ENCODE peak calls at places on chromosomes 11 and 22, in eight cellular contexts. Q is GM23248, T is kidney, I is fibroblast of lung, V is endothelial cell of umbilical vein, A is PC-3, M is neural progenitor cell, W is IMR-90. L is an unnamed sample.

GRCh38 chr11:67310246-67311050 is 7.1 kb downstream of the SSH3 start:
- DNase-seq in Q (no peak), T (no peak), I (no peak), V (no peak), A (no peak), M (no peak), W (no peak), L (peak)

GRCh38 chr22:43152001-43152354 is 619 bp downstream of the TSPO start:
- DNase-seq in Q (no peak), T (no peak), I (no peak), V (peak), A (no peak), M (no peak), W (no peak), L (no peak)

GRCh38 chr11:46860218-46860617 is 14.1 kb upstream of the CKAP5 start:
- DNase-seq in Q (no peak), T (no peak), I (no peak), V (no peak), A (no peak), M (no peak), W (no peak), L (no peak)

GRCh38 chr11:130781906-130782305 is 134.4 kb downstream of the SNX19 start:
- DNase-seq in Q (peak), T (no peak), I (peak), V (peak), A (peak), M (no peak), W (peak), L (no peak)

GRCh38 chr22:27210111-27210739 is 552.8 kb downstream of the MIAT start:
- DNase-seq in Q (no peak), T (no peak), I (no peak), V (no peak), A (no peak), M (no peak), W (no peak), L (no peak)

GRCh38 chr11:26331911-26332571 is at the start of gene ANO3:
- DNase-seq in Q (peak), T (peak), I (peak), V (peak), A (peak), M (peak), W (peak), L (peak)

GRCh38 chr11:126992065-126992803 is 8.3 kb downstream of the KIRREL3 start:
- DNase-seq in Q (peak), T (no peak), I (peak), V (no peak), A (peak), M (no peak), W (peak), L (no peak)

GRCh38 chr22:24146190-24146616 is 35.1 kb upstream of the SUSD2 start:
- DNase-seq in Q (peak), T (peak), I (peak), V (no peak), A (peak), M (peak), W (peak), L (peak)

GRCh38 chr22:43110927-43111623 is 525 bp downstream of the BIK start:
- DNase-seq in Q (peak), T (no peak), I (no peak), V (no peak), A (peak), M (peak), W (no peak), L (peak)

GRCh38 chr22:48740731-48741405 is 1086.8 kb downstream of the BRD1 start:
- DNase-seq in Q (no peak), T (peak), I (no peak), V (no peak), A (no peak), M (no peak), W (no peak), L (peak)

GRCh38 chr11:97361812-97362378 is 972.1 kb downstream of the JRKL start:
- DNase-seq in Q (no peak), T (no peak), I (peak), V (no peak), A (peak), M (no peak), W (no peak), L (no peak)

GRCh38 chr11:131218542-131218941 is 151.9 kb upstream of the NTM start:
- DNase-seq in Q (no peak), T (no peak), I (no peak), V (no peak), A (no peak), M (no peak), W (no peak), L (no peak)

GRCh38 chr11:29211205-29211604 is 805.6 kb downstream of the KCNA4 start:
- DNase-seq in Q (no peak), T (no peak), I (no peak), V (no peak), A (no peak), M (no peak), W (no peak), L (no peak)

GRCh38 chr11:66293352-66293751 is 1.7 kb downstream of the TMEM151A start:
- DNase-seq in Q (no peak), T (no peak), I (no peak), V (no peak), A (no peak), M (no peak), W (no peak), L (no peak)
- H3K4me3 ChIP-seq in Q (no peak), T (no peak), I (no peak), V (no peak), A (no peak), M (no peak), W (no peak), L (no peak)

GRCh38 chr22:30238136-30238535 is 8.4 kb downstream of the LIF start:
- DNase-seq in Q (no peak), T (no peak), I (no peak), V (no peak), A (no peak), M (no peak), W (no peak), L (no peak)

GRCh38 chr22:30239421-30240405 is 6.8 kb downstream of the LIF start:
- DNase-seq in Q (no peak), T (no peak), I (no peak), V (no peak), A (no peak), M (no peak), W (peak), L (no peak)

GRCh38 chr22:30241576-30242371 is 4.8 kb downstream of the LIF start:
- DNase-seq in Q (no peak), T (no peak), I (peak), V (no peak), A (no peak), M (no peak), W (peak), L (no peak)

GRCh38 chr22:30238661-30239420 is 7.7 kb downstream of the LIF start:
- DNase-seq in Q (peak), T (peak), I (peak), V (no peak), A (peak), M (no peak), W (peak), L (peak)

DNA sequence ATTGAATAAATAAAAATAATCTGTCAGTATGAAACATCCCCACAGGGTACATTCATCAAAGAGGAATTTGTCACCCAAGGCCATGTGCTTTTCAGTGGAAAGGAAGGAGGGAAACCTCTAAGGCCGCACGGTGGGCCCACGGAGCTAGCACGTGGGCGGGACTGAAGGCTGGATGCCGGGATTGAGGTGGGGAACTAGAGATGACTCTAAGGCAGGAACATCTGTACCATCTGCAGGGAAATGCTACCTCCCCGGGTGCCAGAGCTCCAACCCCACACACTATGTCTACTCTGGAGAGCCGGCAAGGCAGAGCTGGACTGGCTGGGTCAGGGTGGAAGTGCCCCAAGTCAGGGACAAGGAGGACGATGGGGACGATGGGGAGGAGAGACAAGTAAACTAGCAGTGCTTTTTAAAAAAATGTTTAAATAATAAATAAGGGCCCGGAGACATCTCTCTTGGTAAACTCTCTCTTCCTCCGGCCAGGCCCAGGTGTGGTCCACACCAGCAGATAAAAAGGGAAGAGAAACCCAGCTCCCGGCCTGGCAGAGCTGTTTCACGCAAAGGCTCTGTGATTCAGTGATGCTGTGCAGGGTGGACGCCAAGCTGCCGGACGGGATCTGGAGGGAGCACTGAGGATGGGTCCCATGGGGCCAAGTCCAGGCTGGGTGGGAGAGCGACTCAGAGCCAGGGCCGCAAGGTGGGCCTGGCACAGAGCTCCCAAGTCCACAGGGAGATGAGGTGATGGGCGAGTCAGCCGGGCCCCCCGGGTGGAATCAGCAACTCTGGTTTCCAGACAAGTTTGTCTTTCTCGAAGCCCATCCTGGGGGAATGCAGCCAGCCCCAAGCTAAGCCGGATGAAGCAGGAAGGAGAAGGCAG is 5.8 kb downstream of the LIF start:
- DNase-seq in Q (no peak), T (no peak), I (no peak), V (no peak), A (no peak), M (no peak), W (peak), L (no peak)
- H3K9ac ChIP-seq in Q (no peak), T (no peak), I (no peak), V (no peak), A (no peak), M (no peak), W (peak), L (no peak)

GRCh38 chr11:57278721-57279095 is 41.7 kb upstream of the APLNR start:
- DNase-seq in Q (no peak), T (no peak), I (no peak), V (no peak), A (no peak), M (no peak), W (no peak), L (no peak)

GRCh38 chr11:57276169-57276854 is 39.3 kb upstream of the APLNR start:
- DNase-seq in Q (no peak), T (no peak), I (no peak), V (peak), A (no peak), M (no peak), W (no peak), L (no peak)

GRCh38 chr11:57276857-57277505 is 39.9 kb upstream of the APLNR start:
- DNase-seq in Q (no peak), T (no peak), I (peak), V (peak), A (no peak), M (no peak), W (peak), L (no peak)

GRCh38 chr11:57279131-57279530 is 42.1 kb upstream of the APLNR start:
- DNase-seq in Q (peak), T (no peak), I (peak), V (peak), A (peak), M (no peak), W (peak), L (no peak)

GRCh38 chr11:57277845-57278720 is 41.0 kb upstream of the APLNR start:
- DNase-seq in Q (peak), T (peak), I (peak), V (peak), A (peak), M (peak), W (peak), L (peak)
- H3K27ac ChIP-seq in Q (peak), T (peak), I (peak), V (peak), A (no peak), M (no peak), W (peak), L (peak)

GRCh38 chr22:37305873-37306272 is 23.6 kb downstream of the CYTH4 start:
- DNase-seq in Q (no peak), T (no peak), I (no peak), V (no peak), A (no peak), M (no peak), W (no peak), L (no peak)

GRCh38 chr22:37304595-37305343 is 22.5 kb downstream of the CYTH4 start:
- DNase-seq in Q (peak), T (no peak), I (peak), V (peak), A (peak), M (peak), W (peak), L (no peak)

GRCh38 chr22:37303821-37304274 is 21.5 kb downstream of the CYTH4 start:
- DNase-seq in Q (peak), T (no peak), I (peak), V (peak), A (peak), M (no peak), W (peak), L (no peak)

GRCh38 chr22:37308385-37309200 is 26.3 kb downstream of the CYTH4 start:
- DNase-seq in Q (no peak), T (no peak), I (no peak), V (no peak), A (no peak), M (no peak), W (no peak), L (no peak)

GRCh38 chr22:37306494-37306829 is 24.2 kb downstream of the CYTH4 start:
- DNase-seq in Q (no peak), T (no peak), I (no peak), V (no peak), A (no peak), M (no peak), W (no peak), L (no peak)
- H3K4me3 ChIP-seq in Q (no peak), T (no peak), I (no peak), V (no peak), A (no peak), M (no peak), W (no peak), L (no peak)

GRCh38 chr22:38315801-38316339 is 1.4 kb downstream of the CSNK1E start:
- DNase-seq in Q (peak), T (no peak), I (peak), V (no peak), A (no peak), M (no peak), W (no peak), L (no peak)

GRCh38 chr22:38318792-38319773 is 1.9 kb upstream of the CSNK1E start:
- DNase-seq in Q (no peak), T (no peak), I (no peak), V (no peak), A (no peak), M (peak), W (no peak), L (peak)

GRCh38 chr22:38317237-38317994 is at the start of gene CSNK1E:
- DNase-seq in Q (peak), T (peak), I (peak), V (peak), A (peak), M (peak), W (peak), L (peak)

GRCh38 chr22:38316340-38317236 is 645 bp downstream of the CSNK1E start:
- DNase-seq in Q (peak), T (peak), I (peak), V (peak), A (no peak), M (peak), W (peak), L (peak)

GRCh38 chr22:38317995-38318715 is 922 bp upstream of the CSNK1E start:
- DNase-seq in Q (peak), T (peak), I (peak), V (peak), A (peak), M (peak), W (peak), L (peak)
- H3K9ac ChIP-seq in Q (peak), T (peak), I (peak), V (peak), A (peak), M (no peak), W (peak), L (peak)

GRCh38 chr22:25759825-25760231 is 17.8 kb downstream of the MYO18B start:
- DNase-seq in Q (peak), T (no peak), I (peak), V (peak), A (peak), M (no peak), W (peak), L (no peak)
- H3K27ac ChIP-seq in Q (peak), T (no peak), I (peak), V (peak), A (no peak), M (no peak), W (no peak), L (no peak)

GRCh38 chr11:61793084-61793828 is 545 bp downstream of the FEN1 start:
- DNase-seq in Q (peak), T (no peak), I (no peak), V (no peak), A (peak), M (peak), W (no peak), L (no peak)

GRCh38 chr11:61795459-61795858 is 2.7 kb downstream of the FEN1 start:
- DNase-seq in Q (no peak), T (no peak), I (no peak), V (no peak), A (no peak), M (no peak), W (no peak), L (no peak)

GRCh38 chr11:61794579-61794978 is 1.9 kb downstream of the FEN1 start:
- DNase-seq in Q (no peak), T (no peak), I (no peak), V (no peak), A (no peak), M (no peak), W (no peak), L (no peak)

GRCh38 chr11:61792310-61793083 is at the start of the genes FEN1 and TMEM258:
- DNase-seq in Q (peak), T (peak), I (peak), V (peak), A (peak), M (peak), W (peak), L (peak)

GRCh38 chr11:61793829-61794204 is 1.1 kb downstream of the FEN1 start:
- DNase-seq in Q (peak), T (no peak), I (no peak), V (no peak), A (no peak), M (no peak), W (no peak), L (no peak)
- H3K4me3 ChIP-seq in Q (peak), T (no peak), I (peak), V (peak), A (peak), M (peak), W (no peak), L (peak)

DNA sequence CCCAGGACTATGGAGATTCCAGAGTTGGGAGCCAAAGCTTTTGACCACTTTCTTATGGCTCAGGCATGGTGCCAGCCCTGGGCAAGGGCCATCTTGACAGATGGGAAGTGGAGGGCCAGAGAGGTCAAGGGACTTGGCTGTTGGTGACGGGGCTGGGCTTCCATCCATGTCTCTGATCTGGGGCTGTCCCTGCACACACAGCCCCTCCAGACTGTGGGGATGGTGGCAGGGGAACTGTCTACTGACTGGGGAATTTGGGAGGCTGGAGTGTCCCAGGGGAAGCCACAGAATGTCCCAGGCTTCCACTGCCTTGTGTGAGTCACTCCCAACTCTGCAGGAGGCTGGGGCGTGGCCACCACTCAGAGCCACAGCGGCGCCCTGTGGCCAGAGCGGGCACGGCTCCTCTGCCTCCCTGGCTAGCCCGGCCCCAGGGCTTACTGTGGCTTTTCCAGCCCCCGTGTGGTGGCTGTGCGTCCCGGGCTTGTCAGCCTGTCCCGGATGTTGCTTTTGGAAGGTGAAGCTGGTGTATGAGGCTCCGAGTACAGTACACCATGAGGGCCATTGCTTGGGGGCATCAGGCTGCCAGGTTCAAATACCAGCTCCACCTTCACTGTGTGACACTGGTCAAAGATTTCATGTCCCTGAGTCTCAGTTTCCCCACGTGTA is 19.6 kb downstream of the C22orf23 start:
- DNase-seq in Q (peak), T (peak), I (peak), V (peak), A (peak), M (peak), W (peak), L (peak)
- H3K9ac ChIP-seq in Q (peak), T (no peak), I (peak), V (no peak), A (no peak), M (no peak), W (peak), L (no peak)

DNA sequence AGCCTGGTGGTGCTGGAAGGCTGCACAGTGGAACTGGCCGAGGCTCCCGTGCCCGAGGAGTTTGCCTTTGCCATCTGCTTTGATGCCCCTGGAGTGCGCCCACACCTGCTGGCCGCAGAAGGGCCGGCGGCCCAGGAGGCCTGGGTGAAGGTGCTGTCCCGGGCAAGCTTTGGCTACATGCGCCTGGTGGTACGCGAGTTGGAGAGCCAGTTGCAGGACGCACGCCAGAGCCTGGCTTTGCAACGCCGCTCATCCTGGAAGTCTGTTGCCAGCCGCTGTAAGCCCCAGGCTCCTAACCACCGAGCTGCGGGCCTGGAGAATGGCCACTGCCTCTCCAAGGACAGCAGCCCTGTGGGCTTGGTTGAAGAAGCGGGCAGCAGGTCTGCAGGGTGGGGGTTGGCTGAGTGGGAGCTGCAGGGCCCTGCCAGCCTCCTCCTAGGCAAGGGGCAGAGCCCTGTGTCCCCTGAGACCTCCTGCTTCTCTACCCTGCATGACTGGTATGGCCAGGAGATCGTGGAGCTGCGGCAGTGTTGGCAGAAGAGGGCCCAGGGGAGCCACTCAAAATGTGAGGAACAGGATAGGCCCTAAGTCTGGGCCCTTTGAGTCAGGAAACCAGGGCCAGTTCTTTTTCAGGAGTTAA is 1.9 kb upstream of the SMDT1 start:
- DNase-seq in Q (no peak), T (no peak), I (no peak), V (no peak), A (no peak), M (no peak), W (no peak), L (no peak)
- H3K27ac ChIP-seq in Q (peak), T (no peak), I (no peak), V (no peak), A (no peak), M (no peak), W (no peak), L (no peak)